ENCODE peak calls at places on chromosomes 7 and 10, in eight cellular contexts. H is GM12865, G is fibroblast of the conjunctiva, Z is posterior cingulate gyrus, K is ACHN, X is midbrain, D is Ammon's horn, B is upper lobe of right lung. R is an unnamed sample.
A peak's percentile ranks its signal among the peaks of the same experiment; 100 is the strongest.

GRCh38 chr7:159070422-159071148 is 74.1 kb downstream of the VIPR2 start:
- DNase-seq in H (peak; percentile 33), G (no peak), Z (no peak), K (no peak), X (no peak), D (no peak), B (no peak), R (peak; percentile 39)

GRCh38 chr7:29207023-29207422 is 12.4 kb downstream of the CHN2 start:
- DNase-seq in H (no peak), G (no peak), Z (no peak), K (no peak), X (no peak), D (no peak), B (no peak), R (no peak)

GRCh38 chr10:91381562-91381923 is 28.6 kb upstream of the HECTD2 start:
- DNase-seq in H (no peak), G (no peak), Z (peak; percentile 76), K (no peak), X (no peak), D (peak; percentile 59), B (no peak), R (no peak)

GRCh38 chr10:107924458-107924857 is 760.0 kb upstream of the SORCS1 start:
- DNase-seq in H (no peak), G (no peak), Z (no peak), K (no peak), X (no peak), D (no peak), B (no peak), R (no peak)

GRCh38 chr10:50740351-50740688 is 584 bp downstream of the ASAH2B start:
- DNase-seq in H (peak; percentile 57), G (no peak), Z (no peak), K (peak; percentile 78), X (no peak), D (peak; percentile 36), B (no peak), R (no peak)

GRCh38 chr7:151181011-151181431 is 6.0 kb downstream of the ASB10 start:
- DNase-seq in H (no peak), G (no peak), Z (peak; percentile 79), K (no peak), X (no peak), D (no peak), B (peak; percentile 57), R (peak; percentile 88)

GRCh38 chr10:113736576-113736975 is 14.9 kb upstream of the PLEKHS1 start:
- DNase-seq in H (no peak), G (no peak), Z (no peak), K (no peak), X (no peak), D (no peak), B (no peak), R (no peak)

GRCh38 chr7:51315393-51316261 is 982 bp downstream of the COBL start:
- DNase-seq in H (no peak), G (no peak), Z (peak; percentile 91), K (peak; percentile 92), X (peak; percentile 61), D (no peak), B (peak; percentile 77), R (no peak)

GRCh38 chr7:150450491-150450992 is at the start of gene GIMAP8:
- DNase-seq in H (peak; percentile 82), G (no peak), Z (peak; percentile 88), K (no peak), X (peak; percentile 33), D (peak; percentile 76), B (peak; percentile 81), R (peak; percentile 92)

GRCh38 chr7:97016392-97017196 is 8.0 kb downstream of the DLX5 start:
- DNase-seq in H (no peak), G (no peak), Z (peak; percentile 83), K (no peak), X (no peak), D (no peak), B (no peak), R (no peak)

GRCh38 chr10:72375173-72375572 is 20.5 kb upstream of the DNAJB12 start:
- DNase-seq in H (no peak), G (no peak), Z (no peak), K (no peak), X (peak; percentile 43), D (peak; percentile 61), B (no peak), R (no peak)

GRCh38 chr10:124231188-124232135 is 138.1 kb upstream of the CHST15 start:
- DNase-seq in H (peak; percentile 73), G (no peak), Z (no peak), K (no peak), X (no peak), D (no peak), B (no peak), R (peak; percentile 49)

GRCh38 chr7:47771301-47771989 is 176.8 kb downstream of the PKD1L1 start:
- DNase-seq in H (no peak), G (no peak), Z (no peak), K (peak; percentile 60), X (peak; percentile 12), D (peak; percentile 58), B (no peak), R (no peak)

GRCh38 chr10:59793924-59794323 is 40.7 kb upstream of the MRLN start:
- DNase-seq in H (no peak), G (no peak), Z (no peak), K (no peak), X (no peak), D (no peak), B (no peak), R (no peak)

GRCh38 chr7:50266893-50267386 is 37.6 kb upstream of the IKZF1 start:
- DNase-seq in H (peak; percentile 83), G (no peak), Z (no peak), K (no peak), X (no peak), D (no peak), B (peak; percentile 72), R (no peak)